ENCODE peak calls at places on chromosomes 3 and 15, in five cellular contexts. P, B, F, L and R are unnamed samples.

GRCh38 chr3:30513374-30514152 is 92.8 kb upstream of the TGFBR2 start:
- DNase-seq in P (no peak), B (no peak), F (no peak), L (no peak), R (no peak)

GRCh38 chr3:29453278-29453961 is 172.5 kb downstream of the RBMS3 start:
- DNase-seq in P (peak; percentile 21), B (peak; percentile 53), F (no peak), L (no peak), R (no peak)

GRCh38 chr3:72054976-72055375 is 270.0 kb upstream of the PROK2 start:
- DNase-seq in P (no peak), B (no peak), F (no peak), L (no peak), R (no peak)

GRCh38 chr3:142595581-142595950 is 627 bp upstream of the PLS1 start:
- DNase-seq in P (no peak), B (peak; percentile 75), F (no peak), L (no peak), R (peak; percentile 28)

GRCh38 chr3:146071636-146072035 is 89.3 kb downstream of the PLOD2 start:
- DNase-seq in P (no peak), B (no peak), F (no peak), L (no peak), R (no peak)

GRCh38 chr15:66178531-66178910 is 75.0 kb downstream of the MEGF11 start:
- DNase-seq in P (no peak), B (no peak), F (peak; percentile 68), L (no peak), R (no peak)

GRCh38 chr3:111244760-111245159 is 173.1 kb downstream of the NECTIN3 start:
- DNase-seq in P (no peak), B (peak; percentile 3), F (no peak), L (no peak), R (peak; percentile 17)

GRCh38 chr3:181695661-181696491 is 15.8 kb upstream of the SOX2 start:
- DNase-seq in P (no peak), B (no peak), F (peak; percentile 70), L (no peak), R (no peak)

GRCh38 chr3:114929971-114930732 is 216.9 kb downstream of the ZBTB20 start:
- DNase-seq in P (no peak), B (no peak), F (peak; percentile 40), L (no peak), R (no peak)

GRCh38 chr3:17322106-17322793 is 420.2 kb downstream of the TBC1D5 start:
- DNase-seq in P (no peak), B (no peak), F (no peak), L (no peak), R (no peak)
- H3K4me3 ChIP-seq in P (no peak overlapping the region), B (no peak overlapping the region), F (no peak overlapping the region), L (no peak overlapping the region), R (no peak overlapping the region)

GRCh38 chr15:41928637-41929620 is 35.1 kb upstream of the SPTBN5 start:
- DNase-seq in P (peak; percentile 51), B (no peak), F (no peak), L (no peak), R (no peak)
- TF ChIP-seq CTCF in P (no peak), B (no peak), F (no peak), L (no peak), R (no peak)

DNA sequence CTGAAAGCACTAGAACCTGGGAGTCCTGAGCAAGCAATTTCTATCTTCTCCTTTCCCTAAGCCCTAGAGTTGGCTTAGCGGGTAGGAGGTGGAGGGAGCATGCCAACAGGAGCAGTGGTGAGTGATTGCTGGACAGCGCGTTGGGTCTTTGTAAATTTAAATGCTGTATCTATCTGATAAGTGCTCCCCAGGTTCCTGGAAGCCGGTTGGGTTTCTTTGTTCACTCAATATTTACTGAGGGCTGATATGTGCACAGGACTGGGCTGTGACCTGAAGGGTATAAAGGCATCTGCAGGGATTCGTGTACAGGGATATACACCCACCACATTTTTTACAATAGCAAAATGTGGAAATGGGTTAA is 2.2 kb downstream of the PDIA5 start:
- DNase-seq in P (no peak), B (no peak), F (peak; percentile 54), L (no peak), R (no peak)
- H3K4me3 ChIP-seq in P (peak overlapping the region; percentile 87), B (no peak overlapping the region), F (peak overlapping the region; percentile 94), L (no peak overlapping the region), R (no peak overlapping the region)

GRCh38 chr3:174002543-174002942 is 605.0 kb downstream of the NLGN1 start:
- DNase-seq in P (no peak), B (no peak), F (no peak), L (no peak), R (no peak)
- TF ChIP-seq CTCF in P (no peak), B (peak; percentile 28), F (peak; percentile 67), L (no peak), R (peak; percentile 37)

DNA sequence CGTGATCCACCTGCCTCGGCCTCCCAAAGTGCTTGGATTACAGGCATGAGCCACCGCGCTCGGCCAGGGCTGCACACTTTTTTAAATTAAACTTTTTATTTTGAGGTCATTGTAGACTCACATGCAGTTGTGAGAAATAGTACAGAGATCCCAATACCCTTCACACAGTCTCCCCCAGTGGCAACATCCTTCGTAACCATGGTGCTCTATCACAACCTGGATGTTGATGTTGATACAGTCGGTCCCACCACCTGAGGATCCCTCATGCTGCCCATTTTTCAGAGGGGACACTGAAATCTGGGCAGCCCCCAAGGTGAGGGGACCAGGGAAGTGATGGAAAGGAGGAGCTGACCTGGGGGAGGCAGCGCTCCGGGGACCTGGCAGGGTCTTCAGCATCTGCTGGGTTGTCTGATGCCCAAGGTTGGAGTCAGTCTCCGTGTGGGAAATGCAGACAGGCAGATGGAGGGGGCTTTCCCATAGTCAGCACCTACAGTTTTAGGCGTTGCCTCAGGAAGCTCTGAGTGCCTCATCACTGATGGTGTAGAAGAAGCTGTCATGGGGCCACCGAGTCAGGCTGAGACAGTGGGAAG is 17.1 kb downstream of the FAH start:
- DNase-seq in P (no peak), B (no peak), F (no peak), L (no peak), R (no peak)
- H3K4me3 ChIP-seq in P (no peak overlapping the region), B (no peak overlapping the region), F (no peak overlapping the region), L (no peak overlapping the region), R (no peak overlapping the region)